ENCODE peak calls at places on chromosome 4, in four cellular contexts. Y is astrocyte, W is colonic mucosa, E is lower leg skin. R is an unnamed sample.

GRCh38 chr4:175813841-175814240 is 1.8 kb upstream of the GPM6A start:
- DNase-seq in W (no peak), Y (no peak), E (no peak), R (no peak)

GRCh38 chr4:177660223-177660622 is 218.0 kb upstream of the AGA start:
- DNase-seq in E (no peak), W (no peak), Y (no peak), R (no peak)

GRCh38 chr4:94454405-94454804 is 2.7 kb downstream of the PDLIM5 start:
- DNase-seq in Y (no peak), E (no peak), W (no peak), R (no peak)

GRCh38 chr4:115678425-115678941 is 565.1 kb upstream of the NDST4 start:
- DNase-seq in E (no peak), W (no peak), Y (no peak), R (no peak)

GRCh38 chr4:80150387-80151173 is 46.7 kb upstream of the PRDM8 start:
- DNase-seq in W (no peak), Y (no peak), E (no peak), R (no peak)

GRCh38 chr4:141898336-141898735 is 262.0 kb downstream of the IL15 start:
- DNase-seq in E (no peak), Y (no peak), W (no peak), R (peak)

GRCh38 chr4:10084651-10085320 is 31.8 kb downstream of the WDR1 start:
- DNase-seq in E (no peak), Y (no peak), W (no peak), R (no peak)

GRCh38 chr4:95363966-95364365 is 184.8 kb downstream of the UNC5C start:
- DNase-seq in W (no peak), E (no peak), Y (peak), R (no peak)

GRCh38 chr4:81605278-81605677 is 133.6 kb upstream of the RASGEF1B start:
- DNase-seq in W (no peak), E (no peak), Y (no peak), R (peak)

GRCh38 chr4:42262701-42263490 is 110.4 kb upstream of the BEND4 start:
- DNase-seq in E (no peak), Y (no peak), W (no peak), R (no peak)

GRCh38 chr4:7120341-7120740 is 52.5 kb upstream of the GRPEL1 start:
- DNase-seq in W (no peak), E (no peak), Y (no peak), R (no peak)

GRCh38 chr4:79623125-79623905 is 215.3 kb upstream of the GK2 start:
- DNase-seq in E (peak), W (no peak), Y (no peak), R (no peak)

GRCh38 chr4:33171873-33172550 is 2451.8 kb downstream of the PCDH7 start:
- DNase-seq in E (no peak), Y (no peak), W (no peak), R (no peak)

GRCh38 chr4:3041192-3042142 is 32.9 kb downstream of the HTT-AS start:
- DNase-seq in Y (peak), W (peak), E (peak), R (peak)

GRCh38 chr4:2798399-2799301 is 5.8 kb downstream of the SH3BP2 start:
- DNase-seq in E (peak), Y (no peak), W (peak), R (peak)

GRCh38 chr4:187883836-187884235 is 111.7 kb upstream of the ZFP42 start:
- DNase-seq in W (no peak), Y (no peak), E (no peak), R (no peak)

GRCh38 chr4:28254003-28254402 is 1393.4 kb downstream of the STIM2 start:
- DNase-seq in Y (no peak), W (no peak), E (no peak), R (no peak)

GRCh38 chr4:20532096-20532495 is 168.2 kb upstream of the PACRGL start:
- DNase-seq in Y (no peak), E (no peak), W (no peak), R (no peak)

GRCh38 chr4:83378426-83378825 is 43.8 kb upstream of the HPSE start:
- DNase-seq in Y (no peak), E (no peak), W (no peak), R (no peak)

GRCh38 chr4:106238819-106239420 is 77.1 kb downstream of the TBCK start:
- DNase-seq in Y (peak), E (no peak), W (peak), R (peak)

GRCh38 chr4:168218663-168219062 is 99.9 kb downstream of the DDX60 start:
- DNase-seq in W (no peak), Y (peak), E (no peak), R (peak)

GRCh38 chr4:89489338-89489771 is 181.8 kb upstream of the GPRIN3 start:
- DNase-seq in Y (no peak), W (no peak), E (no peak), R (no peak)

GRCh38 chr4:150280081-150280950 is 202.1 kb downstream of the DCLK2 start:
- DNase-seq in Y (peak), W (no peak), E (no peak), R (peak)

GRCh38 chr4:10461091-10461849 is 4.0 kb upstream of the ZNF518B start:
- DNase-seq in W (peak), E (no peak), Y (peak), R (peak)

GRCh38 chr4:186485621-186486062 is 69.7 kb downstream of the MTNR1A start:
- DNase-seq in Y (peak), E (no peak), W (no peak), R (no peak)

GRCh38 chr4:186483656-186484055 is 71.7 kb downstream of the MTNR1A start:
- DNase-seq in Y (no peak), W (no peak), E (no peak), R (no peak)

GRCh38 chr4:186487726-186488125 is 67.6 kb downstream of the MTNR1A start:
- DNase-seq in E (no peak), W (no peak), Y (no peak), R (no peak)

GRCh38 chr4:186481998-186482790 is 73.2 kb downstream of the MTNR1A start:
- DNase-seq in E (no peak), W (no peak), Y (no peak), R (no peak)

DNA sequence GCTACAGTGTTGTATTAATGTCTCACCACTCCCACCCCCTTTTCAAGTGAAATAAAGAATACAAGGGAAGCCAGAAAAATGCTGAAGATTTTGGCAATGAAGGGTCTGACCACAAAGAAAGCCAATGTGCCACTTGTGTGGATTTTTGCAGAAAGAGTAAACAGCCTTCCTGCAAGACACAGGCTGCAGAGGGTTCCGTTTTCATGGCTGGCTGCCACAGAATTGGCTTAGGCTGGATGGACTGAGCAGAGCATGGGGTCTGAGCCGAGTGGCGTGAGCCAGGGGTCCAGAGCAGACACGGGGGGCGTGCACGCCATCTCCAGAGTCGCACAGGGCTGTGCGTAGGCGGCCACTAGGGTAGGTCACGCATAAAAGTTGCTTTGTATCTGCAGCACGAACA is 69.2 kb downstream of the MTNR1A start:
- DNase-seq in Y (peak), W (no peak), E (no peak), R (no peak)
- H3K4me3 ChIP-seq in Y (peak), W (no peak), E (no peak), R (peak)

DNA sequence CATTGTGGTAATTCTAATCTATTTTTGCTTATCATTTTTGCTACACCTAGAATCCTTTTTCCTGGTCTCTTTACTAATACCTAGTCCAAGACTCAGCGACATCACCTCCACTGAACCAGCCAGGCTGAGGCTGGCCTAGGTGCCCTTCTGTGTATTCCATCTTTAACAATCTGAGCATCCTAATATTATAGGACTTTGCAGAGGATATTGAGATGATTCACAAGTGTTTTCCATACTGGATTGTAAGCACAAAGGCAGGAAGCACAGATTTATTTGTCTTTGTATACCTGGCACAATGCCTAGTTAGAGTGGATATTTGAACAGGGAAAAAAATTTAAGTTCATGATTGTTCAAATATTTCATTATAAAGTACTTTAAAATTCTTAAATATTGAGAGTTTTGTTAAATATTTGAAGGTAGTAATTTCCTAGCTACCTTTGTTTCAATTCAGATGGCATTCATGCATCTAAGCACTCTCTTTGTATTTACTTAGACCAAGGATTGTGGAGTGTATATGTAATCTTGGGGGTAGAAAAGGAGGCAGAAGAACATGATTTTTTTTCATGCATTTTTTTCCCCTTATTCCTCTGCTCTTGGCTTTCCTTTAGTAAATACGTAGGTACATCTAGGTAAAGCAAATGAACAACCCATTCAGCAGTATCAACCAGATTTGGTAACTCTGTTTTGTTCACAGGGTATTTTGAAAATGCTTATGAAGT is 18.4 kb downstream of the SMARCA5 start:
- DNase-seq in Y (no peak), E (no peak), W (no peak), R (no peak)
- TF ChIP-seq CTCF in Y (no peak), E (no peak), W (no peak), R (no peak)

GRCh38 chr4:184383497-184384055 is 90.8 kb downstream of the IRF2 start:
- DNase-seq in Y (peak), E (peak), W (peak), R (peak)
- H3K4me3 ChIP-seq in Y (peak), E (no peak), W (no peak), R (peak)

GRCh38 chr4:77358315-77358928 is 201.4 kb downstream of the CCNG2 start:
- DNase-seq in E (no peak), Y (no peak), W (peak), R (peak)
- TF ChIP-seq CTCF in E (no peak), Y (peak), W (peak), R (peak)

GRCh38 chr4:182348947-182349346 is 105.7 kb downstream of the TENM3 start:
- DNase-seq in E (no peak), W (no peak), Y (no peak), R (no peak)

GRCh38 chr4:182346250-182346649 is 103.0 kb downstream of the TENM3 start:
- DNase-seq in W (no peak), Y (no peak), E (no peak), R (no peak)

GRCh38 chr4:182343435-182343834 is 100.2 kb downstream of the TENM3 start:
- DNase-seq in W (no peak), E (no peak), Y (no peak), R (no peak)

GRCh38 chr4:182344968-182345367 is 101.8 kb downstream of the TENM3 start:
- DNase-seq in E (no peak), W (no peak), Y (no peak), R (no peak)

GRCh38 chr4:182346675-182347375 is 103.6 kb downstream of the TENM3 start:
- DNase-seq in Y (no peak), E (no peak), W (no peak), R (no peak)
- H3K4me3 ChIP-seq in Y (no peak), E (no peak), W (no peak), R (no peak)

DNA sequence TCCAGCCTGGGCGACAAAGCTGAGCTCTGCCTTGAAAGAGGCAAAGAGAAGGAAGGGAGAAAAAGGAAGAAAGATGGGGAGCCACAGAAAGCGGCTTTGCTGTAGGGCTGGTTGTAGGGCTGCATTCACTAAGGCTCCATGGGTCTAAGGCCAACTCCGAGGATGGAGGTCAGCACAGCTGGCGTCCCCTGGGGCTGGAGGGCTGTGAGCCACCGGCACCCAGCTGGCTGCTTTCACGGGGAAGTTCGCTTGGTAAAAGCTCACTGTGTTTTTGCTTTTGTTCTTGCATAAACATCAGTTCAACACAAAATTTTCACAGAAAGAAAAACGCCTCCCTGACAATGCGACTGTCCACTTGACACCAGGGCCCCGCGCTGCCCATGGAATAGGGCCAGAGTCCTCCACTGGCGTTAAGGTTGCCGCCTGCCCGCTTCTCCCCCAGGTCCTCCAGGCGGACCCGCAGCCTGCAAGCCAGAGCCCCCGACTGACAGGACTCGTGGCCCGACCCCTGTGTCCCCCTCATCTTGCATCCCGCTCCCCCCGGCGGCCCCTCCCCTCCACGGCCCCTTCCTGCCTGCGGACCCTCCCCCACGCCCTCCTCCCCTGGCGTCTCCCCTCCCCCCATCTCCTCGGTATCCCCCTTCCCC is 1.1 kb downstream of the RNF212 start:
- DNase-seq in W (no peak), E (no peak), Y (no peak), R (no peak)
- TF ChIP-seq CTCF in W (no peak), E (no peak), Y (no peak), R (no peak)

DNA sequence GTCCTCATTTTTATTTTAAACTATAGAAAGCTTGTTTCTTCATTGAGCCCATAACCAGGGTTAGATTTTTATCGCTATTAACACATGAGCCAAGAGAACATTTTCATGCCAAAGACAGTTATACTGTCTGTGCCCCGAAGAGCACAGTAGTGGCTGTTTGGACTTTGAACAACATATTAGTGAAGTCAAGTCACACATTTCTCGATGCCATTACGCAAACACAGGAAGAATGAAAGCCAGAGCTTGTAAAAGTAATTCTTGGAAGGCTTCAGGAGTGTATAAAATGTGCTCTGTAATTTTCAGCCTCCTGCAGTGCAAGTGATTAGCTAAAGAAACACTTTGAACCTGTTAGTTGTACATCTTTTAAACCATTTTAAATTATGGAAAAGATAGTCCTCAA is 590.6 kb upstream of the PITX2 start:
- DNase-seq in W (no peak), Y (no peak), E (no peak), R (peak)
- H3K4me3 ChIP-seq in W (no peak), Y (no peak), E (no peak), R (no peak)

GRCh38 chr4:130563891-130564418 is 1468.0 kb downstream of the C4orf33 start:
- DNase-seq in E (no peak), Y (no peak), W (no peak), R (no peak)
- TF ChIP-seq CTCF in E (no peak), Y (no peak), W (no peak), R (no peak)

GRCh38 chr4:92445127-92445526 is 141.4 kb downstream of the GRID2 start:
- DNase-seq in E (no peak), W (no peak), Y (no peak), R (no peak)
- H3K4me3 ChIP-seq in E (no peak), W (no peak), Y (no peak), R (no peak)

R was measured in foreskin fibroblast.